ENCODE peak calls at places on chromosome 2, in six cellular contexts. H, Q, S, Y, N and Z are unnamed samples.

GRCh38 chr2:196233808-196234501 is 62.6 kb upstream of the STK17B start:
- DNase-seq in H (no peak), Q (peak; percentile 60), Y (peak; percentile 46), N (no peak), S (no peak), Z (no peak)

GRCh38 chr2:200377774-200378336 is 71.4 kb downstream of the SPATS2L start:
- DNase-seq in S (no peak), Y (no peak), N (no peak), H (no peak), Q (no peak), Z (no peak)

GRCh38 chr2:47313141-47313691 is 89.7 kb upstream of the MSH2 start:
- DNase-seq in S (no peak), H (no peak), N (no peak), Q (peak; percentile 46), Y (no peak), Z (no peak)

GRCh38 chr2:29123584-29124349 is 8.6 kb downstream of the CLIP4 start:
- DNase-seq in Y (no peak), Q (peak; percentile 87), N (no peak), S (peak; percentile 33), H (peak; percentile 47), Z (no peak)

GRCh38 chr2:238299803-238300202 is 11.4 kb upstream of the PER2 start:
- DNase-seq in Q (no peak), H (no peak), Y (no peak), S (no peak), N (peak; percentile 25), Z (peak; percentile 85)

GRCh38 chr2:102806250-102806837 is 44.5 kb downstream of the TMEM182 start:
- DNase-seq in N (peak; percentile 83), Q (peak; percentile 89), S (peak; percentile 43), H (peak; percentile 4), Y (no peak), Z (peak; percentile 49)

GRCh38 chr2:127045792-127046501 is 61.0 kb downstream of the BIN1 start:
- DNase-seq in S (no peak), Q (no peak), Y (no peak), H (no peak), N (peak; percentile 86), Z (no peak)

GRCh38 chr2:28528206-28528605 is 32.3 kb downstream of the PLB1 start:
- DNase-seq in Q (no peak), S (no peak), N (peak; percentile 91), Y (no peak), H (no peak), Z (no peak)

GRCh38 chr2:131121464-131121863 is 16.3 kb downstream of the PLEKHB2 start:
- DNase-seq in Q (peak; percentile 36), S (no peak), N (no peak), H (no peak), Y (no peak), Z (no peak)

GRCh38 chr2:193523662-193524061 is 1328.9 kb upstream of the TMEFF2 start:
- DNase-seq in Y (no peak), Q (peak; percentile 1), N (no peak), H (no peak), S (no peak), Z (no peak)

GRCh38 chr2:190717764-190718651 is 69.1 kb downstream of the NAB1 start:
- DNase-seq in Q (no peak), N (no peak), S (no peak), Y (no peak), H (no peak), Z (no peak)

GRCh38 chr2:179340678-179341077 is 76.0 kb upstream of the SESTD1 start:
- DNase-seq in Q (peak; percentile 85), H (no peak), S (peak; percentile 4), N (no peak), Y (no peak), Z (peak; percentile 10)

GRCh38 chr2:55223958-55224760 is 7.9 kb downstream of the CLHC1 start:
- DNase-seq in Y (no peak), N (peak; percentile 53), Q (no peak), H (no peak), S (no peak), Z (no peak)

GRCh38 chr2:234816056-234816455 is 135.8 kb upstream of the SH3BP4 start:
- DNase-seq in Y (no peak), Q (no peak), N (peak; percentile 60), S (no peak), H (no peak), Z (no peak)

GRCh38 chr2:187054501-187055319 is 205.7 kb upstream of the ZSWIM2 start:
- DNase-seq in N (no peak), Q (no peak), Y (no peak), S (no peak), H (no peak), Z (no peak)

GRCh38 chr2:2566396-2567323 is 235.6 kb upstream of the MYT1L start:
- DNase-seq in S (no peak), Q (no peak), N (no peak), H (no peak), Y (no peak), Z (no peak)

GRCh38 chr2:181324912-181325311 is 132.3 kb upstream of the ITGA4 start:
- DNase-seq in Q (no peak), H (no peak), N (no peak), S (no peak), Y (no peak), Z (no peak)

GRCh38 chr2:62455957-62456692 is 49.9 kb downstream of the TMEM17 start:
- DNase-seq in S (no peak), Q (no peak), H (no peak), Y (no peak), N (no peak), Z (no peak)

GRCh38 chr2:60963176-60963575 is 54.3 kb upstream of the PEX13 start:
- DNase-seq in H (no peak), Q (no peak), S (no peak), Y (no peak), N (no peak), Z (no peak)

DNA sequence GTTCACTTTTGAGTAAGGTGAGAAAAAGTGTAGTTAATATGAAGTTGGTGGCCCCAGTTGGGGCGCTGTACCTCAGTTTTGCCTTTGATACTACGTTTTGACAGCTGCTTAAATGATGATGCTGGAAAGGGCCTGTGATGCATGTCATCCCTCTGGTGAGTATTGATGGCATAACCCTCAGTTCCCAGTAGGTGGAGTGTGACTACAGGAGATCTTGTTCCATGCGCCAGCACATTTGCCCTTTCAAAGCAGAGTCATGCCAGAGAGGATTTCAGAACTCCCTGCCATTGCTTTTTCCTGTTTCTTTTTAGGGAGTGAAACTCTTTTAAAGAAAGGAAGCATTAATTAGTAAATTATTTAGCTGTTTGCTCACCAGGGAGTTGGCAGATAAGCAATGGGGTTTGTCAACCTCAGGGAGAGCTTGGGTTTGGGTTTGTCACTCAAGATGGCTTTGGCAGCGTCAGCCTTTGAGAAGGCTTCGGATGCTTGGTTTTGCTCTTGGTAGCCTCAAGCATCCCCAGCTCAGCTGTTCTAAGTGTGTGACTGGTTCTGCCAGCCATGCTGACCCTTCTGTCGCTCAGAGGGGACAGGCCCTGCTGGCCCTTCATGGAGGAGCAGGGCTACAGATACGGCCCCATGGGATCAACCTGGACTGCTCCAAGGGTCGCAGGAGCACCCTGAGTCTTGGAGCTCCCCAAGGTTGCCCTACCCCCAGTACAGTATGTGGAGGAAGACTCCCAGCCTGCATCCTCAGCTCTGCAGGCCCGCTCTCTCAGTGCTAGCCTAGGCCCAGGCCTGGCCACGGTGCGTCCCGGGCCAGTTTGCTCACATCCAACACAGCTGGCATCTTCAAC is 29.1 kb downstream of the ARMC9 start:
- DNase-seq in Y (peak; percentile 54), Q (peak; percentile 87), N (no peak), S (peak; percentile 70), H (no peak), Z (no peak)
- TF ChIP-seq CTCF in Y (peak; percentile 97), Q (peak; percentile 81), N (peak; percentile 78), S (peak; percentile 82), H (peak; percentile 79), Z (peak; percentile 90)

DNA sequence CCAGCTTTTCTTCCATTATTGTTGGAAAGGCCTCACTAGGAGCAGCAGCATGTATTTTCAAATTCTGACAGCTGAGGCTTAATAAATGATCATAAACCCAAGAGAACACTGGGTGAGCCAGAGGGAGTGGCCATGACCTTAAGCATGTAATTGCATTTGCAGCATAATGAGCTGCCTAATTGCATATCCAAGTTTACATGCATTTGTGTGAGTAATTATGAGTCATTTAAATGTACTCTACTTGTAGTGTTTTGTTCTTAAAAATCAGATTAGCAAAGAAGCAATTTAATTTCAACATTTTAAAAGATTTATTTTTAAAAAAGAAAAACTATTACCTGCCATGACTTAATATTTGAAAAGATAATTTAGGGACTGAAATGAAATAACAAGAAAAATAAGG is 74.8 kb downstream of the NOL10 start:
- DNase-seq in S (no peak), Q (no peak), N (no peak), Y (no peak), H (no peak), Z (no peak)
- H3K4me3 ChIP-seq in S (no peak overlapping the region), Q (no peak overlapping the region), N (no peak overlapping the region), Y (no peak overlapping the region), H (no peak overlapping the region), Z (no peak overlapping the region)

GRCh38 chr2:105517814-105518705 is 119.2 kb upstream of the FHL2 start:
- DNase-seq in H (no peak), N (peak; percentile 87), Q (peak; percentile 69), Y (no peak), S (no peak), Z (peak; percentile 42)

GRCh38 chr2:105521616-105522015 is 122.8 kb upstream of the FHL2 start:
- DNase-seq in N (no peak), Q (no peak), H (no peak), S (no peak), Y (no peak), Z (no peak)

GRCh38 chr2:105521176-105521575 is 122.3 kb upstream of the FHL2 start:
- DNase-seq in Q (peak; percentile 54), Y (no peak), H (no peak), S (no peak), N (no peak), Z (peak; percentile 10)

GRCh38 chr2:105518897-105519296 is 120.0 kb upstream of the FHL2 start:
- DNase-seq in S (no peak), Q (peak; percentile 40), H (no peak), N (no peak), Y (no peak), Z (no peak)

DNA sequence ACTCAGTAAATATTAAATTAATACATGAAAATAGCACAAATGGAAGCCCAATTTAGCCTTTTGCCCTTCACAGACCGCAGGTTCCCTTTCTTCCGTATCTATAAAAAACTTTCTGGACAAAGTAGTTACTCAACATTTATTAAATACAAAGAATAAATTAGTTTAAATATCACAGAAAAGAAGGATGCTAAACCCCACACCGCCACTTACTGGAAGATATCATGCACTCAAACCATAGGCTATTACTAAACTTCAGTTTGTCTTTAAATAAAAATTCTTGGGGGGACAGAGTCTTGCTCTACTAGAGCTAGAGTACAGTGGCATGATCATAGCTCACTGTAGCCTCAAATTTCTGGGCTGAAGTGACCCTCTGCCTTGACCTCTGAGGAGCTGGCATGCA is 120.7 kb upstream of the FHL2 start:
- DNase-seq in Y (no peak), S (no peak), N (no peak), H (no peak), Q (peak; percentile 54), Z (no peak)
- TF ChIP-seq CTCF in Y (no peak), S (no peak), N (no peak), H (no peak), Q (peak; percentile 37), Z (no peak)

GRCh38 chr2:129707800-129708199 is 271.7 kb upstream of the RAB6C start:
- DNase-seq in S (no peak), Q (no peak), Y (no peak), H (no peak), N (no peak), Z (no peak)
- H3K4me3 ChIP-seq in S (no peak overlapping the region), Q (no peak overlapping the region), Y (no peak overlapping the region), H (no peak overlapping the region), N (no peak overlapping the region), Z (no peak overlapping the region)